ENCODE peak calls at places on chromosomes 6 and 20, in ten cellular contexts. R, G, E, N, X, M, O, J, P and L are unnamed samples.

GRCh38 chr20:4045741-4046140 is 30.4 kb upstream of the RNF24 start:
- DNase-seq in P (no peak), N (no peak), O (peak; percentile 80), J (no peak), X (no peak), R (peak; percentile 63), G (peak; percentile 73), M (no peak), E (peak; percentile 34), L (no peak)

GRCh38 chr6:95227301-95227700 is 350.0 kb upstream of the MANEA start:
- DNase-seq in O (no peak), M (no peak), E (no peak), R (no peak), J (no peak), G (no peak), N (no peak), X (no peak), P (no peak), L (no peak)

GRCh38 chr20:36856691-36857635 is 19.0 kb upstream of the TLDC2 start:
- DNase-seq in X (no peak), R (peak; percentile 76), O (peak; percentile 32), N (no peak), M (no peak), P (peak; percentile 38), G (no peak), J (no peak), E (no peak), L (no peak)

GRCh38 chr6:453152-453551 is 61.6 kb downstream of the IRF4 start:
- DNase-seq in R (peak; percentile 3), P (no peak), O (no peak), M (no peak), J (peak; percentile 79), E (no peak), N (no peak), X (no peak), G (no peak), L (no peak)

GRCh38 chr6:70852667-70853246 is 104.1 kb downstream of the B3GAT2 start:
- DNase-seq in E (no peak), O (no peak), M (no peak), R (no peak), P (no peak), G (no peak), X (no peak), N (no peak), J (no peak), L (no peak)

GRCh38 chr6:18496462-18496861 is 109.3 kb downstream of the RNF144B start:
- DNase-seq in P (no peak), R (no peak), E (peak; percentile 3), M (no peak), G (no peak), X (no peak), N (no peak), J (no peak), O (no peak), L (no peak)

GRCh38 chr6:110063864-110064263 is 85.8 kb downstream of the GPR6 start:
- DNase-seq in O (no peak), N (no peak), R (no peak), J (no peak), X (no peak), P (no peak), E (no peak), M (no peak), G (no peak), L (no peak)

GRCh38 chr20:49680475-49680874 is 33.2 kb downstream of the B4GALT5 start:
- DNase-seq in G (no peak), N (no peak), X (no peak), R (no peak), E (no peak), J (no peak), O (no peak), M (no peak), P (no peak), L (no peak)

GRCh38 chr20:48740714-48741113 is 87.1 kb downstream of the PREX1 start:
- DNase-seq in O (no peak), M (no peak), J (no peak), E (no peak), P (peak; percentile 26), G (no peak), R (no peak), X (no peak), N (no peak), L (no peak)

GRCh38 chr6:47407295-47408281 is 70.0 kb upstream of the CD2AP start:
- DNase-seq in R (no peak), X (no peak), O (peak; percentile 95), E (peak; percentile 3), M (no peak), G (no peak), J (no peak), N (no peak), P (no peak), L (no peak)

GRCh38 chr20:62953167-62953838 is 794 bp downstream of the SLC17A9 start:
- DNase-seq in M (no peak), X (no peak), E (no peak), R (no peak), J (no peak), O (no peak), N (peak; percentile 57), P (no peak), G (peak; percentile 46), L (no peak)

GRCh38 chr20:10505320-10506226 is 70.5 kb downstream of the SLX4IP start:
- DNase-seq in O (no peak), E (no peak), N (no peak), G (no peak), X (no peak), R (peak; percentile 63), J (peak; percentile 35), M (no peak), P (no peak), L (no peak)

GRCh38 chr6:44073612-44074382 is 53.5 kb downstream of the MRPL14 start:
- DNase-seq in N (no peak), O (no peak), J (no peak), M (no peak), R (no peak), G (peak; percentile 75), P (peak; percentile 57), E (no peak), X (no peak), L (no peak)

GRCh38 chr6:44072959-44073611 is 54.2 kb downstream of the MRPL14 start:
- DNase-seq in G (peak; percentile 91), E (peak; percentile 67), R (peak; percentile 91), P (peak; percentile 94), O (peak; percentile 84), M (no peak), J (peak; percentile 90), N (peak; percentile 85), X (peak; percentile 68), L (no peak)

GRCh38 chr6:44075137-44076015 is 51.9 kb downstream of the MRPL14 start:
- DNase-seq in J (no peak), M (no peak), E (no peak), X (no peak), P (peak; percentile 24), G (no peak), R (no peak), N (peak; percentile 41), O (no peak), L (no peak)

GRCh38 chr6:44076016-44076365 is 51.3 kb downstream of the MRPL14 start:
- DNase-seq in R (no peak), G (no peak), N (no peak), O (no peak), M (no peak), X (no peak), E (no peak), J (no peak), P (no peak), L (no peak)

DNA sequence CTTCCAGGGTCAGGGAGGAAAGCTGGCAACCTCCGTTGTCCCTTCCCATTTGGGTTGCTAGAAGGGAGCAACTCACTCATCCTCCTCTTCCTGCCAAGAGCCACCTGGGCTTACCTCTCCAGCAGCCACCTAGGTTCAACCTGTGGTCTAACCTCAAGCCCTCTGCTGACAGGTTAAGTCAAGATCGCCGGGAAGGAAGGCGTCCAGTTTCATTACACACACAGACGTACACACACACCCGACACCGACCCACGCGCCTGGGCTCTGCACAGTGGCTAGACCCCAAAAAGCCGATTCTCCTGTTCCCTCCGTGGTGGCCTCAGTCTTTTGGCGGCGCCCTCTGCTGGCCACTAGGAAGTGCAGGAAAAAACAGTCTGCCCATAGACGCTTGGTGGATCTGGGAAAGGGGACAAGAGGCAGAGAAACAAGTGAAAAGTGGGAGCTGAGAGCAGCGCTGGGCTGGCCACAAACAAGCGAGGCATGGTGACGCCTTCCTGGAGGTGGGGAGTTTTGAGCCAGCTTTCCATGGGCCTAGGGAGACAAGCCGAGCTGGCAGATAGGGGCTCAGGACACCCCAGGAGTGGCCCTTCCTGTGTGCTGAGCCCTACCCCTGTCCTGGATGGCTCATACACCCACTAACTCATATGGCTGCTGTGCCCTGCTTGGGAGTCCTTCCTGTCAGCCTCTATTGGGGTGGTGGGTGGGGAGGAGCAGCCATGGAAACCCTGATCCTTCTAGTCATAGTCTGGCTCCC is 52.7 kb downstream of the MRPL14 start:
- DNase-seq in R (peak; percentile 87), N (peak; percentile 71), O (peak; percentile 86), J (peak; percentile 80), E (peak; percentile 76), M (no peak), P (peak; percentile 88), X (peak; percentile 56), G (peak; percentile 83), L (no peak)
- H3K4me3 ChIP-seq in R (no peak overlapping the region), N (no peak overlapping the region), O (no peak overlapping the region), J (no peak overlapping the region), E (no peak overlapping the region), M (peak overlapping the region; percentile 59), P (peak overlapping the region; percentile 68), X (peak overlapping the region; percentile 46), G (no peak overlapping the region), L (no peak overlapping the region)

DNA sequence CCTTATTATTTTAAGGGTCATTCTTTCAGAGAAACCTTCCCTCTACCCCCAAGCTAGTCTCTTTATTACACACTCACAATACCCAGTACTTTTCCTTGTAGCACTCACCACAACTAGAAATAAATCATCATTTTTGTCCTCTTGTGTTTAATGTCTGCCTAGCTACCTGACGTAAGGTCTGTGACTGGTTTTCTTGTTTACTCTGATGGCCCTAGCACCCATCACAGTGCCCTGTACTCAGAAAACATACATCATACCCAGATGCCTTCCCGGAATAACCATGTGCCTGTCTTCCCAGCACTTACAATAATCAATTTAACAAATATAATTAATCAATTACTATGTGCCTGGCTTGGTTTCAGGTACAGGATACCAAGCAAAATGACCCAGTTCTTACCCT is 25.8 kb upstream of the IER3 start:
- DNase-seq in M (no peak), J (no peak), G (no peak), N (no peak), X (no peak), R (no peak), E (no peak), P (no peak), O (peak; percentile 40), L (no peak)
- H3K27ac ChIP-seq in M (peak overlapping the region; percentile 76), J (no peak overlapping the region), G (peak overlapping the region; percentile 90), N (no peak overlapping the region), X (peak overlapping the region; percentile 8), R (peak overlapping the region; percentile 55), E (peak overlapping the region; percentile 98), P (no peak overlapping the region), O (peak overlapping the region; percentile 98), L (peak overlapping the region; percentile 63)

GRCh38 chr20:44207066-44207723 is 3.4 kb downstream of the OSER1 start:
- DNase-seq in O (no peak), R (no peak), P (no peak), J (no peak), M (no peak), G (no peak), E (no peak), X (no peak), N (no peak), L (no peak)
- H3K4me3 ChIP-seq in O (peak overlapping the region; percentile 87), R (no peak overlapping the region), P (peak overlapping the region; percentile 90), J (no peak overlapping the region), M (no peak overlapping the region), G (no peak overlapping the region), E (no peak overlapping the region), X (no peak overlapping the region), N (no peak overlapping the region), L (no peak overlapping the region)

GRCh38 chr6:122063761-122064160 is 335.7 kb upstream of the HSF2 start:
- DNase-seq in G (no peak), O (no peak), N (no peak), J (no peak), P (no peak), E (no peak), M (no peak), R (no peak), X (no peak), L (no peak)
- H3K27ac ChIP-seq in G (no peak overlapping the region), O (no peak overlapping the region), N (no peak overlapping the region), J (no peak overlapping the region), P (no peak overlapping the region), E (no peak overlapping the region), M (no peak overlapping the region), R (no peak overlapping the region), X (no peak overlapping the region), L (no peak overlapping the region)